ENCODE peak calls at places on chromosomes 7 and 10, in eight cellular contexts. T, A, B, D, Z, Y, E and L are unnamed samples.

GRCh38 chr7:156898938-156899337 is 6.0 kb upstream of the LMBR1 start:
- DNase-seq in D (no peak), T (no peak), A (peak), Z (no peak), B (no peak), E (no peak), Y (no peak), L (no peak)

GRCh38 chr7:45647967-45648670 is 74.0 kb downstream of the ADCY1 start:
- DNase-seq in T (no peak), B (no peak), D (no peak), Y (no peak), Z (no peak), A (no peak), E (no peak), L (no peak)

GRCh38 chr10:29055091-29055490 is 233.8 kb upstream of the LYZL1 start:
- DNase-seq in Z (no peak), A (no peak), B (no peak), Y (no peak), D (no peak), T (no peak), E (peak), L (no peak)

GRCh38 chr10:104440221-104440620 is 86.6 kb downstream of the CFAP58 start:
- DNase-seq in Z (no peak), T (no peak), A (no peak), E (no peak), Y (no peak), B (no peak), D (no peak), L (no peak)

GRCh38 chr7:7703427-7703826 is 15.0 kb downstream of the RPA3 start:
- DNase-seq in A (no peak), T (no peak), Y (no peak), E (no peak), Z (no peak), D (no peak), B (no peak), L (no peak)

GRCh38 chr10:114876602-114877300 is 55.2 kb downstream of the FHIP2A start:
- DNase-seq in B (peak), T (peak), D (no peak), Y (no peak), E (peak), Z (peak), A (peak), L (peak)

GRCh38 chr7:36366649-36367560 is 22.8 kb upstream of the ANLN start:
- DNase-seq in B (peak), Y (peak), A (peak), Z (peak), E (peak), T (peak), D (peak), L (peak)

GRCh38 chr7:22167482-22167881 is 189.5 kb downstream of the RAPGEF5 start:
- DNase-seq in A (no peak), B (no peak), T (no peak), Z (no peak), D (no peak), Y (no peak), E (no peak), L (no peak)

GRCh38 chr7:120794100-120794729 is 63.7 kb downstream of the TSPAN12 start:
- DNase-seq in T (no peak), Z (no peak), E (no peak), D (no peak), Y (no peak), B (no peak), A (peak), L (no peak)

GRCh38 chr7:2956526-2957368 is 86.9 kb downstream of the CARD11 start:
- DNase-seq in B (no peak), T (no peak), D (peak), A (peak), Y (peak), E (peak), Z (peak), L (peak)

GRCh38 chr10:72234560-72235095 is 18.6 kb upstream of the ASCC1 start:
- DNase-seq in D (no peak), Y (no peak), A (no peak), Z (no peak), E (no peak), T (no peak), B (no peak), L (no peak)

GRCh38 chr7:122438001-122438400 is 133.5 kb upstream of the FEZF1 start:
- DNase-seq in Y (no peak), T (no peak), A (peak), D (no peak), E (no peak), Z (peak), B (no peak), L (no peak)

GRCh38 chr7:131747625-131748024 is 191.2 kb upstream of the PODXL start:
- DNase-seq in T (no peak), D (no peak), Y (no peak), B (no peak), Z (peak), E (no peak), A (no peak), L (no peak)

GRCh38 chr7:42014625-42015412 is 222.2 kb downstream of the GLI3 start:
- DNase-seq in D (no peak), T (no peak), Y (no peak), Z (peak), A (peak), B (no peak), E (peak), L (no peak)

GRCh38 chr10:968546-969199 is 19.6 kb upstream of the GTPBP4 start:
- DNase-seq in E (peak), Y (no peak), D (no peak), B (no peak), Z (no peak), A (peak), T (no peak), L (no peak)

GRCh38 chr7:68700414-68700813 is 897.9 kb upstream of the AUTS2 start:
- DNase-seq in Z (no peak), T (no peak), B (no peak), D (no peak), A (no peak), E (peak), Y (no peak), L (no peak)

GRCh38 chr7:148699024-148699771 is 495 bp downstream of the CUL1 start:
- DNase-seq in Z (peak), E (peak), Y (no peak), A (peak), T (peak), B (peak), D (peak), L (peak)

GRCh38 chr10:119289227-119289925 is 82.0 kb downstream of the GRK5 start:
- DNase-seq in T (no peak), D (no peak), B (no peak), A (no peak), Y (no peak), E (no peak), Z (peak), L (no peak)

GRCh38 chr10:131907679-131908078 is 6.9 kb downstream of the PPP2R2D start:
- DNase-seq in D (no peak), T (no peak), A (no peak), B (no peak), Y (no peak), E (no peak), Z (no peak), L (no peak)

GRCh38 chr10:70265032-70265689 is 18.6 kb downstream of the NPFFR1 start:
- DNase-seq in B (no peak), A (no peak), D (no peak), Z (no peak), T (no peak), Y (no peak), E (no peak), L (no peak)

GRCh38 chr7:43311694-43312093 is 199.2 kb downstream of the HECW1 start:
- DNase-seq in B (no peak), Z (no peak), E (no peak), T (no peak), Y (no peak), A (no peak), D (no peak), L (no peak)

GRCh38 chr7:148436135-148436534 is 154.4 kb upstream of the C7orf33 start:
- DNase-seq in Z (no peak), E (no peak), Y (no peak), T (no peak), A (no peak), B (no peak), D (no peak), L (no peak)

GRCh38 chr7:98211221-98211675 is at the start of gene BHLHA15:
- DNase-seq in D (peak), A (no peak), Y (no peak), Z (no peak), T (no peak), E (no peak), B (peak), L (no peak)

GRCh38 chr10:46220872-46221538 is 65.8 kb upstream of the ANTXRL start:
- DNase-seq in D (no peak), E (no peak), B (no peak), Z (no peak), T (no peak), A (no peak), Y (no peak), L (no peak)
- TF ChIP-seq CTCF in D (no peak), E (no peak), B (no peak), Z (no peak), T (peak), A (peak), Y (no peak), L (no peak)

DNA sequence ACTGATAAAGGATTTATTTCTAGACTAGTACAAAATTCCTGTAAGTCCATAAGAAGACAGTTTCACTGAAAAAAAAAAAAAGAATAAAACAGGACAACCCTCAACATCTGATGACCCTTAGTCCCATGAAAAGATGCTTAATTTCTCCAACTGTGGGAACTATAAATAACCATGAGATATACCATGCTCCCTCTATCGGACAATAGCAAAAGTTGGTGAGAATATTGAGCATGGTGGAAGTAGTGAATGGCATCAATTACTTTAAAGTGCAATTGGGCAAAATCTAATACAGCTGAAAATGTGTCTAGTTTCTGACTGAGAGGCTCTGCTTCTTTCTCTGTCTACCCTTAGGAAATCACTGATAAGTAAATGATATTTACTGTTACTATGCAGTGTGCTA is 348.8 kb downstream of the SUGCT start:
- DNase-seq in A (peak), T (no peak), Z (no peak), E (no peak), Y (no peak), B (no peak), D (no peak), L (no peak)
- TF ChIP-seq CTCF in A (peak), T (no peak), Z (no peak), E (peak), Y (no peak), B (no peak), D (no peak), L (no peak)

GRCh38 chr10:33387720-33388119 is 53.3 kb upstream of the NRP1 start:
- DNase-seq in E (no peak), A (no peak), T (no peak), D (no peak), B (no peak), Z (no peak), Y (no peak), L (no peak)

GRCh38 chr10:33388805-33389204 is 54.3 kb upstream of the NRP1 start:
- DNase-seq in A (no peak), D (no peak), T (no peak), Z (no peak), Y (no peak), E (no peak), B (no peak), L (no peak)

GRCh38 chr10:33388325-33388724 is 53.9 kb upstream of the NRP1 start:
- DNase-seq in Z (peak), A (no peak), E (no peak), D (no peak), Y (no peak), B (no peak), T (no peak), L (no peak)

GRCh38 chr10:33391611-33392010 is 57.1 kb upstream of the NRP1 start:
- DNase-seq in D (no peak), T (no peak), E (no peak), A (no peak), Y (no peak), Z (no peak), B (no peak), L (no peak)

GRCh38 chr10:33390046-33390445 is 55.6 kb upstream of the NRP1 start:
- DNase-seq in T (no peak), A (peak), Y (no peak), B (no peak), Z (no peak), E (peak), D (no peak), L (no peak)
- TF ChIP-seq CTCF in T (no peak), A (no peak), Y (no peak), B (no peak), Z (no peak), E (no peak), D (no peak), L (no peak)

DNA sequence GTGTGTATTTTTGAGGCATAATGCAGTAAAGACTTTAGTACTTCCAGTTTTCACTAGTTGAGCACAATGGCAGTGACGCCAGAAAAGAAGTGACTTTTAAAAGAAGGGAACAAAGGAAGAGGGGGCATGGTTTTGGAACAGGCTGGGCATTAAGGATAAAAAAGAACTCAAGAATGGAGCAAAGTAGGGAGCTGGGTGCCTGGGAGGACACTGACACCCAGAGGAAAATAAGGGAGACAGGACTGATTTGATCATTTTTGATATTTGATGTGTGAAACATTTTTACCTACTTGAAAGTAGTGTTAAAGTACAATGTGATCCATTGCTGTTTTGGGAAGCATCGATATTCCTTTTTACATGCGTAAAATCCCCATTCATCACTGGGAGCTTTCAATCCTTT is 85.4 kb downstream of the ADAM12 start:
- DNase-seq in B (no peak), Z (no peak), Y (no peak), D (no peak), A (peak), E (peak), T (no peak), L (no peak)
- TF ChIP-seq CTCF in B (no peak), Z (no peak), Y (peak), D (no peak), A (peak), E (peak), T (peak), L (no peak)

GRCh38 chr10:69142983-69143382 is 19.0 kb downstream of the VPS26A start:
- DNase-seq in A (no peak), D (no peak), T (no peak), B (no peak), Y (no peak), E (no peak), Z (no peak), L (no peak)

GRCh38 chr10:69145864-69146263 is 21.9 kb downstream of the VPS26A start:
- DNase-seq in Y (no peak), D (no peak), Z (no peak), T (no peak), A (no peak), E (no peak), B (no peak), L (no peak)

GRCh38 chr10:69139961-69140360 is 16.0 kb downstream of the VPS26A start:
- DNase-seq in T (no peak), B (no peak), A (no peak), Y (no peak), D (no peak), Z (no peak), E (no peak), L (no peak)

GRCh38 chr10:69145329-69145728 is 21.4 kb downstream of the VPS26A start:
- DNase-seq in Y (no peak), Z (no peak), D (no peak), T (no peak), E (no peak), A (no peak), B (no peak), L (no peak)

GRCh38 chr10:69141304-69141703 is 17.3 kb downstream of the VPS26A start:
- DNase-seq in A (no peak), D (no peak), Y (no peak), Z (no peak), B (no peak), T (no peak), E (no peak), L (no peak)
- TF ChIP-seq CTCF in A (peak), D (no peak), Y (peak), Z (no peak), B (no peak), T (no peak), E (peak), L (no peak)

DNA sequence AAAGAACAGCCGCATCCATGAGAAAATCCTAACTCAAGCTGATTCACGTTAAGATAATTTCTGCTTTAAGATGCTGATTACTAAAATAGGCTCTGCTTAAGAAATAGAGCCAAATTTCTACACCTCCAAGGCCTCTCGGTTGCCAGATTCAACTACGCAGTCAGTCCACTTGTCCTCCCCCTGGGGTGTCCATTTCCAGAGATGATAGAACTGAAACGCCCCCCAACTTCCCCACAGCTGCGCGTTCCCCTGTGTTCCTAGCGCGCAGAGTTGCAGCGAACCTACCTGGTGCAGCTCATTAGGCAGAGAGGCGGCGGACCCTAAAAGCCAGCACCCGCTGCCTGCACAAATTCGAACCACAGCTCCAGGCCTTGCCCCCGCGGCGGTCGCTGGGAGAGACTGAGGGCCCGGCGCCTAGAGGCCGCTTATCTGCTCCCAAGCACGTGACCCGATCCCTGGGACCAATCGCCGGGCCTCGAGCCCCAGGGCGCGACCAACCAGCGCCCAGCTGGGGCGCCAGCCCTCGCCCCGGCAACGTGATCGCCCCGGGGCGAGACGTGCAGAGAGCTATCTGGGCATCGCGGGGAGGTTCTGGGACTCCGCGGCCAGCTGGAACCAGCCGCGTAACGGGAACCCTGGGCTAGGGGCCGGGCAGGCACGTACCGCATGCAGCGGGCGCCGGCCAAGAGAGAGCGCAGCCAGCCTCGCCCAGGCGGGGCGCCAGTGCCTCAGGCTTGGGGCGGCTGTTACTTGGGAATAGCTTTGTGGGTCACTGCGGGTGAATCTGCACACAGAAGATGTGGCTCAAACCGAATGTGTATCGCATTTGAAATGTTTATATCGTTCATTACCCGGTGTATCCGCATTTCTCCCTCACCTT is at the start of gene PPP1R3C:
- DNase-seq in A (peak), T (peak), D (peak), B (peak), E (peak), Y (peak), Z (peak), L (no peak)
- TF ChIP-seq CTCF in A (peak), T (peak), D (no peak), B (peak), E (peak), Y (peak), Z (peak), L (no peak)